ENCODE peak calls at places on chromosomes 3 and 15, in eight cellular contexts. One of them, this sample, is unnamed. For H3K36me3, the result is how much of the 10 kb centered on the place peaks cover.

GRCh38 chr3:11285471-11285870 is 13.3 kb downstream of the ATG7 start:
- DNase-seq in GM23248: no peak
- DNase-seq in hepatocyte: no peak
- DNase-seq in PC-3: no peak
- DNase-seq in IMR-90: no peak
- DNase-seq in mucosa of descending colon: no peak
- DNase-seq in transverse colon: no peak
- DNase-seq in left ventricle myocardium inferior: no peak
- DNase-seq in this sample: no peak

GRCh38 chr3:185199671-185200070 is 46.8 kb upstream of the C3orf70 start:
- DNase-seq in IMR-90: no peak
- DNase-seq in mucosa of descending colon: no peak
- DNase-seq in PC-3: no peak
- DNase-seq in transverse colon: no peak
- DNase-seq in GM23248: no peak
- DNase-seq in hepatocyte: no peak
- DNase-seq in left ventricle myocardium inferior: no peak
- DNase-seq in this sample: no peak

GRCh38 chr3:127206611-127207516 is 13.9 kb downstream of the PRR23E start:
- DNase-seq in hepatocyte: no peak
- DNase-seq in left ventricle myocardium inferior: no peak
- DNase-seq in IMR-90: no peak
- DNase-seq in transverse colon: no peak
- DNase-seq in GM23248: no peak
- DNase-seq in mucosa of descending colon: no peak
- DNase-seq in PC-3: no peak
- DNase-seq in this sample: no peak

GRCh38 chr3:152842423-152842822 is 7.5 kb downstream of the P2RY1 start:
- DNase-seq in PC-3: no peak
- DNase-seq in left ventricle myocardium inferior: no peak
- DNase-seq in transverse colon: no peak
- DNase-seq in mucosa of descending colon: no peak
- DNase-seq in IMR-90: no peak
- DNase-seq in GM23248: no peak
- DNase-seq in hepatocyte: no peak
- DNase-seq in this sample: no peak

GRCh38 chr15:81400640-81401236 is 26.7 kb upstream of the TMC3 start:
- DNase-seq in PC-3: peak
- DNase-seq in transverse colon: no peak
- DNase-seq in IMR-90: peak
- DNase-seq in mucosa of descending colon: no peak
- DNase-seq in GM23248: peak
- DNase-seq in hepatocyte: peak
- DNase-seq in left ventricle myocardium inferior: no peak
- DNase-seq in this sample: no peak

GRCh38 chr15:68326711-68327412 is 49.3 kb downstream of the FEM1B start:
- DNase-seq in left ventricle myocardium inferior: no peak
- DNase-seq in transverse colon: no peak
- DNase-seq in GM23248: no peak
- DNase-seq in PC-3: no peak
- DNase-seq in hepatocyte: no peak
- DNase-seq in mucosa of descending colon: no peak
- DNase-seq in IMR-90: no peak
- DNase-seq in this sample: no peak

GRCh38 chr3:16388850-16389411 is 123.9 kb downstream of the OXNAD1 start:
- DNase-seq in transverse colon: no peak
- DNase-seq in left ventricle myocardium inferior: no peak
- DNase-seq in IMR-90: peak
- DNase-seq in PC-3: no peak
- DNase-seq in mucosa of descending colon: no peak
- DNase-seq in GM23248: peak
- DNase-seq in hepatocyte: peak
- DNase-seq in this sample: no peak

GRCh38 chr15:70098461-70099166 is 897 bp upstream of the TLE3 start:
- DNase-seq in PC-3: peak
- DNase-seq in IMR-90: no peak
- DNase-seq in left ventricle myocardium inferior: peak
- DNase-seq in mucosa of descending colon: peak
- DNase-seq in transverse colon: peak
- DNase-seq in hepatocyte: peak
- DNase-seq in GM23248: peak
- DNase-seq in this sample: peak

GRCh38 chr3:113165841-113166240 is 45.5 kb upstream of the BOC start:
- DNase-seq in IMR-90: no peak
- DNase-seq in GM23248: peak
- DNase-seq in transverse colon: no peak
- DNase-seq in PC-3: no peak
- DNase-seq in hepatocyte: no peak
- DNase-seq in left ventricle myocardium inferior: no peak
- DNase-seq in mucosa of descending colon: no peak
- DNase-seq in this sample: no peak

GRCh38 chr3:171172070-171172469 is 145.6 kb upstream of the SLC2A2 start:
- DNase-seq in left ventricle myocardium inferior: no peak
- DNase-seq in hepatocyte: no peak
- DNase-seq in PC-3: peak
- DNase-seq in IMR-90: no peak
- DNase-seq in GM23248: no peak
- DNase-seq in mucosa of descending colon: no peak
- DNase-seq in transverse colon: no peak
- DNase-seq in this sample: no peak

GRCh38 chr3:143119974-143120715 is 574 bp downstream of the CHST2 start:
- DNase-seq in left ventricle myocardium inferior: peak
- DNase-seq in IMR-90: no peak
- DNase-seq in transverse colon: peak
- DNase-seq in hepatocyte: peak
- DNase-seq in GM23248: peak
- DNase-seq in mucosa of descending colon: peak
- DNase-seq in PC-3: no peak
- DNase-seq in this sample: no peak

GRCh38 chr3:153614563-153614962 is 452.5 kb downstream of the RAP2B start:
- DNase-seq in transverse colon: no peak
- DNase-seq in left ventricle myocardium inferior: no peak
- DNase-seq in IMR-90: peak
- DNase-seq in mucosa of descending colon: no peak
- DNase-seq in GM23248: peak
- DNase-seq in hepatocyte: no peak
- DNase-seq in PC-3: no peak
- DNase-seq in this sample: no peak

GRCh38 chr3:48367201-48367600 is 4.8 kb upstream of the FBXW12 start:
- DNase-seq in hepatocyte: no peak
- DNase-seq in IMR-90: no peak
- DNase-seq in PC-3: no peak
- DNase-seq in GM23248: no peak
- DNase-seq in transverse colon: peak
- DNase-seq in left ventricle myocardium inferior: no peak
- DNase-seq in mucosa of descending colon: no peak
- DNase-seq in this sample: no peak

GRCh38 chr15:85702321-85703230 is 92.1 kb downstream of the KLHL25 start:
- DNase-seq in GM23248: peak
- DNase-seq in transverse colon: no peak
- DNase-seq in IMR-90: peak
- DNase-seq in mucosa of descending colon: no peak
- DNase-seq in PC-3: no peak
- DNase-seq in left ventricle myocardium inferior: no peak
- DNase-seq in hepatocyte: no peak
- DNase-seq in this sample: no peak

GRCh38 chr15:68316061-68316804 is 38.7 kb downstream of the FEM1B start:
- DNase-seq in IMR-90: no peak
- DNase-seq in mucosa of descending colon: no peak
- DNase-seq in hepatocyte: no peak
- DNase-seq in GM23248: no peak
- DNase-seq in PC-3: peak
- DNase-seq in transverse colon: no peak
- DNase-seq in left ventricle myocardium inferior: no peak
- DNase-seq in this sample: peak

GRCh38 chr3:13193320-13194284 is 120.4 kb upstream of the IQSEC1 start:
- DNase-seq in mucosa of descending colon: no peak
- DNase-seq in GM23248: no peak
- DNase-seq in hepatocyte: no peak
- DNase-seq in IMR-90: no peak
- DNase-seq in PC-3: peak
- DNase-seq in transverse colon: no peak
- DNase-seq in left ventricle myocardium inferior: no peak
- DNase-seq in this sample: no peak

GRCh38 chr3:190217081-190217480 is 96.4 kb upstream of the P3H2 start:
- DNase-seq in left ventricle myocardium inferior: no peak
- DNase-seq in IMR-90: peak
- DNase-seq in mucosa of descending colon: no peak
- DNase-seq in GM23248: peak
- DNase-seq in hepatocyte: no peak
- DNase-seq in transverse colon: no peak
- DNase-seq in PC-3: peak
- DNase-seq in this sample: no peak

GRCh38 chr3:42733501-42734262 is 31.1 kb upstream of the HHATL start:
- DNase-seq in hepatocyte: no peak
- DNase-seq in mucosa of descending colon: no peak
- DNase-seq in IMR-90: no peak
- DNase-seq in left ventricle myocardium inferior: no peak
- DNase-seq in transverse colon: no peak
- DNase-seq in PC-3: no peak
- DNase-seq in GM23248: no peak
- DNase-seq in this sample: no peak

GRCh38 chr15:48202068-48202467 is 4.0 kb upstream of the SLC12A1 start:
- DNase-seq in IMR-90: no peak
- DNase-seq in hepatocyte: no peak
- DNase-seq in GM23248: no peak
- DNase-seq in PC-3: no peak
- DNase-seq in left ventricle myocardium inferior: no peak
- DNase-seq in mucosa of descending colon: no peak
- DNase-seq in transverse colon: no peak
- DNase-seq in this sample: no peak

GRCh38 chr3:112397529-112397928 is 64.6 kb downstream of the CD200 start:
- DNase-seq in IMR-90: no peak
- DNase-seq in hepatocyte: no peak
- DNase-seq in transverse colon: no peak
- DNase-seq in mucosa of descending colon: no peak
- DNase-seq in left ventricle myocardium inferior: no peak
- DNase-seq in PC-3: no peak
- DNase-seq in GM23248: no peak
- DNase-seq in this sample: no peak

GRCh38 chr3:94185753-94186152 is 122.9 kb downstream of the NSUN3 start:
- DNase-seq in hepatocyte: no peak
- DNase-seq in PC-3: peak
- DNase-seq in IMR-90: no peak
- DNase-seq in transverse colon: no peak
- DNase-seq in left ventricle myocardium inferior: no peak
- DNase-seq in mucosa of descending colon: no peak
- DNase-seq in GM23248: peak
- DNase-seq in this sample: no peak

GRCh38 chr15:58222698-58223097 is 84.5 kb downstream of the AQP9 start:
- DNase-seq in mucosa of descending colon: no peak
- DNase-seq in PC-3: no peak
- DNase-seq in GM23248: peak
- DNase-seq in IMR-90: peak
- DNase-seq in left ventricle myocardium inferior: no peak
- DNase-seq in hepatocyte: no peak
- DNase-seq in transverse colon: no peak
- DNase-seq in this sample: no peak

GRCh38 chr3:66702126-66702525 is 201.3 kb upstream of the LRIG1 start:
- DNase-seq in IMR-90: peak
- DNase-seq in transverse colon: peak
- DNase-seq in left ventricle myocardium inferior: no peak
- DNase-seq in mucosa of descending colon: no peak
- DNase-seq in PC-3: no peak
- DNase-seq in GM23248: no peak
- DNase-seq in hepatocyte: no peak
- DNase-seq in this sample: no peak

GRCh38 chr3:181417748-181418147 is 294.0 kb upstream of the SOX2 start:
- DNase-seq in GM23248: peak
- DNase-seq in mucosa of descending colon: no peak
- DNase-seq in hepatocyte: peak
- DNase-seq in PC-3: no peak
- DNase-seq in IMR-90: no peak
- DNase-seq in left ventricle myocardium inferior: no peak
- DNase-seq in transverse colon: no peak
- DNase-seq in this sample: no peak

GRCh38 chr15:89119489-89120478 is 31.5 kb downstream of the ABHD2 start:
- DNase-seq in hepatocyte: peak
- DNase-seq in mucosa of descending colon: no peak
- DNase-seq in transverse colon: no peak
- DNase-seq in GM23248: peak
- DNase-seq in PC-3: peak
- DNase-seq in left ventricle myocardium inferior: no peak
- DNase-seq in IMR-90: peak
- DNase-seq in this sample: no peak

GRCh38 chr15:44492040-44492439 is 44.9 kb upstream of the EIF3J start:
- DNase-seq in PC-3: no peak
- DNase-seq in transverse colon: no peak
- DNase-seq in GM23248: no peak
- DNase-seq in hepatocyte: no peak
- DNase-seq in IMR-90: no peak
- DNase-seq in left ventricle myocardium inferior: no peak
- DNase-seq in mucosa of descending colon: no peak
- DNase-seq in this sample: no peak
- H3K36me3 ChIP-seq in PC-3: under half
- H3K36me3 ChIP-seq in transverse colon: under half
- H3K36me3 ChIP-seq in GM23248: under half
- H3K36me3 ChIP-seq in hepatocyte: under half
- H3K36me3 ChIP-seq in IMR-90: under half
- H3K36me3 ChIP-seq in left ventricle myocardium inferior: half or more
- H3K36me3 ChIP-seq in mucosa of descending colon: under half
- H3K36me3 ChIP-seq in this sample: under half

GRCh38 chr3:119817071-119817470 is 35.2 kb downstream of the NR1I2 start:
- DNase-seq in hepatocyte: no peak
- DNase-seq in mucosa of descending colon: no peak
- DNase-seq in GM23248: no peak
- DNase-seq in PC-3: no peak
- DNase-seq in transverse colon: no peak
- DNase-seq in IMR-90: no peak
- DNase-seq in left ventricle myocardium inferior: peak
- DNase-seq in this sample: no peak
- H3K36me3 ChIP-seq in hepatocyte: under half
- H3K36me3 ChIP-seq in mucosa of descending colon: under half
- H3K36me3 ChIP-seq in GM23248: under half
- H3K36me3 ChIP-seq in PC-3: under half
- H3K36me3 ChIP-seq in transverse colon: under half
- H3K36me3 ChIP-seq in IMR-90: under half
- H3K36me3 ChIP-seq in left ventricle myocardium inferior: under half
- H3K36me3 ChIP-seq in this sample: under half

DNA sequence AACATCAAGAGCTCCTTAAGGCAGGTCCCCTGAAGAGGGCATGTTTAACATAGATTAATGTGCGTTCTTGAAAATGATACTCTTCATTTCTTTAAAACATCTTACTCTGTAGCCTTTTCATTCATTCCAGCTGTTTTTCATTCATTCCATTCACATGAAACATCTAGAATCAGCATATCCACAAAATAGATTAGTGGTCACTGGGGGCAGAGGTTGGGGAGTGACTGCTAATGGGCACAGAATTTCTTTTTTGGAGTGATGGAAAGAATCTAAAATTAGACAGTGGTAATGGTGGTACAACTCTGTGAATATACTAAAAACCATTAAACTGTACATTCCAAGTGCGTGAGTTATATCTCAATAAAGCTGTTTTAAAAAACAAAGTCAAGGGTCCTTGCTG is 15.4 kb upstream of the CXCR6 start:
- DNase-seq in transverse colon: no peak
- DNase-seq in left ventricle myocardium inferior: no peak
- DNase-seq in GM23248: peak
- DNase-seq in mucosa of descending colon: no peak
- DNase-seq in hepatocyte: no peak
- DNase-seq in IMR-90: peak
- DNase-seq in PC-3: no peak
- DNase-seq in this sample: no peak
- H3K36me3 ChIP-seq in transverse colon: under half
- H3K36me3 ChIP-seq in left ventricle myocardium inferior: half or more
- H3K36me3 ChIP-seq in GM23248: under half
- H3K36me3 ChIP-seq in mucosa of descending colon: under half
- H3K36me3 ChIP-seq in hepatocyte: under half
- H3K36me3 ChIP-seq in IMR-90: under half
- H3K36me3 ChIP-seq in PC-3: under half
- H3K36me3 ChIP-seq in this sample: under half

GRCh38 chr15:29726553-29726952 is 95.7 kb downstream of the TJP1 start:
- DNase-seq in mucosa of descending colon: no peak
- DNase-seq in left ventricle myocardium inferior: no peak
- DNase-seq in PC-3: no peak
- DNase-seq in hepatocyte: no peak
- DNase-seq in GM23248: no peak
- DNase-seq in transverse colon: no peak
- DNase-seq in IMR-90: no peak
- DNase-seq in this sample: no peak
- H3K36me3 ChIP-seq in mucosa of descending colon: under half
- H3K36me3 ChIP-seq in left ventricle myocardium inferior: half or more
- H3K36me3 ChIP-seq in PC-3: half or more
- H3K36me3 ChIP-seq in hepatocyte: under half
- H3K36me3 ChIP-seq in GM23248: half or more
- H3K36me3 ChIP-seq in transverse colon: under half
- H3K36me3 ChIP-seq in IMR-90: half or more
- H3K36me3 ChIP-seq in this sample: under half

This sample was measured in Caco-2.